ENCODE peak calls at places on chromosome 15, in ten cellular contexts. Q, X, Z, C, A, H, D, J, Y and B are unnamed samples.

GRCh38 chr15:38941399-38941953 is 376.9 kb upstream of the RASGRP1 start:
- DNase-seq in D (no peak), Y (no peak), H (no peak), J (peak; percentile 17), X (no peak), A (no peak), C (no peak), Z (no peak), Q (peak; percentile 39), B (no peak)

GRCh38 chr15:41284425-41285177 is 47.8 kb downstream of the OIP5 start:
- DNase-seq in J (peak; percentile 17), X (no peak), Y (peak; percentile 50), Q (no peak), C (no peak), H (no peak), Z (no peak), D (peak; percentile 30), A (no peak), B (no peak)

GRCh38 chr15:31934821-31935220 is 95.5 kb upstream of the CHRNA7 start:
- DNase-seq in C (no peak), J (peak; percentile 7), X (no peak), A (no peak), H (no peak), D (no peak), Q (no peak), Z (no peak), Y (no peak), B (no peak)

GRCh38 chr15:89740137-89740536 is 10.9 kb downstream of the MESP1 start:
- DNase-seq in A (no peak), Y (peak; percentile 73), J (peak; percentile 71), X (peak; percentile 27), Z (no peak), H (peak; percentile 72), D (peak; percentile 76), C (peak; percentile 63), Q (peak; percentile 52), B (peak; percentile 54)

GRCh38 chr15:70463453-70463834 is 299.9 kb downstream of the UACA start:
- DNase-seq in X (no peak), Q (no peak), J (no peak), Y (no peak), C (no peak), Z (no peak), H (no peak), D (no peak), A (no peak), B (no peak)

GRCh38 chr15:42584031-42584765 is 8.8 kb downstream of the STARD9 start:
- DNase-seq in C (no peak), X (no peak), Y (no peak), H (no peak), J (no peak), D (no peak), A (no peak), Q (no peak), Z (no peak), B (no peak)

GRCh38 chr15:100787567-100787941 is 92.1 kb upstream of the ALDH1A3 start:
- DNase-seq in C (no peak), A (no peak), J (no peak), D (no peak), Y (no peak), X (no peak), Q (no peak), H (no peak), Z (no peak), B (no peak)

GRCh38 chr15:65049418-65049840 is 4.2 kb downstream of the SLC51B start:
- DNase-seq in A (peak; percentile 95), C (peak; percentile 83), Q (peak; percentile 91), X (peak; percentile 69), Y (peak; percentile 88), D (peak; percentile 79), J (peak; percentile 91), H (peak; percentile 65), Z (peak; percentile 90), B (peak; percentile 90)

GRCh38 chr15:42157381-42157780 is 945 bp upstream of the PLA2G4F start:
- DNase-seq in A (no peak), Y (no peak), Q (no peak), J (no peak), Z (no peak), X (no peak), D (no peak), C (no peak), H (no peak), B (no peak)

GRCh38 chr15:42741710-42742109 is 4.8 kb upstream of the CDAN1 start:
- DNase-seq in Q (no peak), H (no peak), J (no peak), C (no peak), Z (no peak), A (no peak), Y (no peak), D (no peak), X (no peak), B (no peak)

GRCh38 chr15:88487176-88487795 is 19.8 kb downstream of the MRPS11 start:
- DNase-seq in A (no peak), X (no peak), Z (no peak), J (no peak), H (no peak), Q (peak; percentile 34), Y (no peak), C (no peak), D (no peak), B (no peak)
- TF ChIP-seq CTCF in A (no peak), X (no peak), Z (no peak), J (no peak), H (no peak), Q (peak; percentile 28), Y (no peak), C (no peak), D (no peak), B (no peak)

GRCh38 chr15:52791776-52792175 is 1.6 kb upstream of the ONECUT1 start:
- DNase-seq in X (no peak), D (no peak), A (no peak), C (no peak), H (no peak), Q (no peak), Y (no peak), J (no peak), Z (no peak), B (no peak)

GRCh38 chr15:52789601-52790165 is 453 bp downstream of the ONECUT1 start:
- DNase-seq in Z (no peak), D (no peak), Q (no peak), X (no peak), C (no peak), J (no peak), A (peak; percentile 82), H (no peak), Y (peak; percentile 57), B (no peak)

GRCh38 chr15:52790166-52790708 is at the start of gene ONECUT1:
- DNase-seq in X (no peak), Z (peak; percentile 42), Y (peak; percentile 90), A (no peak), H (no peak), J (no peak), C (peak; percentile 53), D (peak; percentile 26), Q (peak; percentile 0), B (peak; percentile 61)

GRCh38 chr15:52789008-52789600 is 1.0 kb downstream of the ONECUT1 start:
- DNase-seq in X (no peak), A (peak; percentile 83), Q (no peak), J (no peak), C (no peak), H (no peak), Y (peak; percentile 38), Z (no peak), D (no peak), B (no peak)

DNA sequence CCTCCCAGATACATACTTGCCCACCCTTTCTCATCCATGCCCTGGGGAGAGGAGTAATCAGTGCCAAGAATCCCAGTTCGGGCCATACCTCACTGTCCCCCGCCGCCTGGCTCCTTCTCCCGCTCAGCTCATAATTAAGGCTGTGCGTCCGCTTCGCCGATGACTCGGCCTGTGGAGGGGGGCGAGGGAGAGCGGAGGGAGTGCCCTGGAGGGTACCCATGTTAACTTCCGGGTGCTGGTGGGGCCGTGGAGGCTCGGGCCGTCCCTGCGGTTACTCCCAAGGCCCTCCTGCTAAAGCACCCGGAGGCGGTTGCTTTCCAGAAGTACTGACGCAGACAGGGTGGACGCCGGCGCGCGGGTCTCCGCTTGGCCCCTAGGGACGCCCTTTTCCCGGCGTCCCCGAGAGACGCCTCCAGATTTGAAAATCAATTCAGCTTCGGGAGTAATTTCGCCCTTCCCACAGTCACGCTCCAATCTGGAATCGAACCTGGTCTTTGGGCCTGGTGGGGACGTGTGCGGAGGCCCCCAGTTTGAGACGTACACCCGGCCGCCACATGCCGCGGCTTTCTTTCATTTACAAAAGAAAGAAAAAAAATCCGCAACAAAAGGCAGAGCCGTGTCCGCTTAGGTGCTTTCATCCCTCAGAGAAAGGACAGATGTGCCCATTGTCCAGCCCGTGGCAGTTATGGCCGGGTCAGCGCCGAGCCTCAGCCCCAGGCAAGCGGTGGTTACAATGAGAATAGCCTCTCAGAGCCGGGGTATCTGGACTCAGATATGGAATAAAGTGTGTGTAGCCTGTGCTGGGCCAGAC is 1.0 kb upstream of the ONECUT1 start:
- DNase-seq in Y (peak; percentile 66), Z (no peak), D (no peak), X (no peak), H (no peak), C (no peak), J (no peak), A (no peak), Q (no peak), B (no peak)
- TF ChIP-seq CTCF in Y (no peak), Z (no peak), D (peak; percentile 1), X (no peak), H (peak; percentile 55), C (no peak), J (no peak), A (no peak), Q (peak; percentile 40), B (no peak)

GRCh38 chr15:79540551-79540950 is 108.4 kb downstream of the MINAR1 start:
- DNase-seq in A (no peak), X (no peak), H (no peak), C (no peak), D (no peak), J (no peak), Z (no peak), Y (no peak), Q (no peak), B (no peak)
- TF ChIP-seq CTCF in A (no peak), X (no peak), H (peak; percentile 25), C (no peak), D (no peak), J (no peak), Z (no peak), Y (no peak), Q (peak; percentile 37), B (no peak)

DNA sequence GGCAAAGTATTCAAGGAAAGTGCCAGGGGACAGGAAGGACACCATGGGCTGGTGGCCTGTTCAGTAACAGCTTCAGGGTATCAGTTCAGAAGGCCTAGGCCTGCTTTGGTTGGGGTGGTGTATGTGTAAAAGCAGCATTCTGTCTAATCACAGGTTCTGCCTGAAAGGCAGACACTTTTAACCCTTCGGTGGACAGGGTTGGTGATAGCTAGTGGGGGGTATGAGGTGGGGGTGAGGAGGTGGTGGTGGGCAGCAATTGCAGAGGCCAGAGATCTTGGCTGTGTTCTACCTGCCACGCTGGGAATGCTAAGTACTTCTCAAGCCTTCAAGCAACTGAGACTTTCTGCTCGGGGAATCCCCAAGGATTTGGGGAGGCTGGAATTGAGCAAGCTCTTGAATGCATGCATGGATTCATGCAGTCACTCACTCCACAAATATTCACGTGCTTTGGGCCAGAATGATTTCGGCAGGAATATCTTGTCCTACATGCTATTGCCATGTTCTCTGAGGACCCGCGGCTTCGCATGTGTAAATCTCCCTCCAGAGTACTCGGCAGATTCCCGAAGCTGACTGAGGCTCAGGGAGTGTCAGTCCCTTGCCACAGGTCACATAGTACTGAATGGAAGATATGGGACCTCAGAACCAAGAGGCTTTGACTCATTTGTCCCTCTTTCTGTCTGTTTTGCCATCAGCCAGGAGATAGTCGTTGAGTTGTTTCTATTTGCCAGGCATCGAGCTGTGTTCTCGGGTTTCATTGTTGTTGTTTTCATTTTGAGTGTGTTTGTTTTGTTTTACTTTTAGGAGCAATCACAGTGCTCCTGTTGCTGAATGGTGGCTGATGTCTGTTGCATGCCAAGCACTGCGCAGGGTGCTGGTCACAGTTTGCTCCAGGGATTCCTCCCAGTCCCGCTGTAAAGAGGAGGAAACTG is 65.5 kb downstream of the SMAD3 start:
- DNase-seq in Q (no peak), X (no peak), D (no peak), C (no peak), H (no peak), Z (no peak), Y (no peak), A (no peak), J (peak; percentile 53), B (peak; percentile 78)
- TF ChIP-seq CTCF in Q (no peak), X (no peak), D (no peak), C (no peak), H (no peak), Z (no peak), Y (no peak), A (no peak), J (no peak), B (no peak)